ENCODE peak calls at places on chromosomes 1 and 21, in six cellular contexts. Y, Z, M, Q, O and N are unnamed samples.

GRCh38 chr1:221045842-221046831 is 166.9 kb downstream of the HLX start:
- DNase-seq in Q (peak), O (peak), Z (no peak), M (no peak), Y (no peak), N (peak)

GRCh38 chr1:30734580-30734979 is 11.2 kb upstream of the MATN1 start:
- DNase-seq in O (no peak), Y (no peak), Z (no peak), M (no peak), Q (no peak), N (no peak)

GRCh38 chr1:171252482-171252881 is 4.2 kb downstream of the FMO1 start:
- DNase-seq in Q (no peak), Y (no peak), O (no peak), Z (no peak), M (no peak), N (peak)

GRCh38 chr1:36157115-36157903 is 1.3 kb downstream of the MAP7D1 start:
- DNase-seq in Y (no peak), O (no peak), M (no peak), Q (no peak), Z (peak), N (no peak)

GRCh38 chr21:42921912-42922311 is 3.5 kb downstream of the ERVH48-1 start:
- DNase-seq in Q (no peak), M (no peak), O (no peak), Z (no peak), Y (no peak), N (no peak)

GRCh38 chr1:17239420-17239819 is 9.5 kb upstream of the PADI3 start:
- DNase-seq in Y (no peak), M (peak), O (peak), Q (peak), Z (peak), N (peak)

GRCh38 chr1:95640746-95641145 is 406.7 kb downstream of the RWDD3 start:
- DNase-seq in Z (peak), O (peak), M (no peak), Q (no peak), Y (no peak), N (no peak)

GRCh38 chr1:215083408-215083961 is 948 bp downstream of the KCNK2 start:
- DNase-seq in Z (peak), Y (no peak), O (peak), Q (peak), M (no peak), N (no peak)

GRCh38 chr1:145846191-145846590 is 761 bp downstream of the NUDT17 start:
- DNase-seq in O (peak), M (no peak), Z (peak), Q (peak), Y (no peak), N (peak)

GRCh38 chr21:38813554-38813953 is 7.8 kb downstream of the ETS2 start:
- DNase-seq in Z (no peak), Q (no peak), O (no peak), M (no peak), Y (no peak), N (no peak)

GRCh38 chr1:15736035-15736665 is at the start of gene SLC25A34:
- DNase-seq in Q (no peak), Y (peak), O (no peak), M (no peak), Z (no peak), N (no peak)

GRCh38 chr1:61157420-61157987 is 75.1 kb downstream of the NFIA start:
- DNase-seq in Q (peak), O (peak), Y (no peak), Z (peak), M (peak), N (no peak)

GRCh38 chr1:17671314-17671705 is 83.8 kb upstream of the ACTL8 start:
- DNase-seq in Q (no peak), O (no peak), M (no peak), Z (no peak), Y (no peak), N (no peak)

GRCh38 chr1:57633055-57633454 is 209.2 kb upstream of the DAB1 start:
- DNase-seq in Z (no peak), Y (no peak), M (no peak), Q (no peak), O (no peak), N (no peak)

GRCh38 chr1:41497056-41497440 is 12.6 kb upstream of the EDN2 start:
- DNase-seq in Y (no peak), Q (no peak), Z (no peak), M (no peak), O (no peak), N (no peak)

GRCh38 chr1:192852548-192852947 is 43.7 kb downstream of the RGS2 start:
- DNase-seq in Q (no peak), M (no peak), Y (no peak), O (no peak), Z (no peak), N (no peak)

GRCh38 chr1:1315435-1315901 is 7.1 kb downstream of the PUSL1 start:
- DNase-seq in O (no peak), M (no peak), Y (no peak), Q (no peak), Z (no peak), N (no peak)

DNA sequence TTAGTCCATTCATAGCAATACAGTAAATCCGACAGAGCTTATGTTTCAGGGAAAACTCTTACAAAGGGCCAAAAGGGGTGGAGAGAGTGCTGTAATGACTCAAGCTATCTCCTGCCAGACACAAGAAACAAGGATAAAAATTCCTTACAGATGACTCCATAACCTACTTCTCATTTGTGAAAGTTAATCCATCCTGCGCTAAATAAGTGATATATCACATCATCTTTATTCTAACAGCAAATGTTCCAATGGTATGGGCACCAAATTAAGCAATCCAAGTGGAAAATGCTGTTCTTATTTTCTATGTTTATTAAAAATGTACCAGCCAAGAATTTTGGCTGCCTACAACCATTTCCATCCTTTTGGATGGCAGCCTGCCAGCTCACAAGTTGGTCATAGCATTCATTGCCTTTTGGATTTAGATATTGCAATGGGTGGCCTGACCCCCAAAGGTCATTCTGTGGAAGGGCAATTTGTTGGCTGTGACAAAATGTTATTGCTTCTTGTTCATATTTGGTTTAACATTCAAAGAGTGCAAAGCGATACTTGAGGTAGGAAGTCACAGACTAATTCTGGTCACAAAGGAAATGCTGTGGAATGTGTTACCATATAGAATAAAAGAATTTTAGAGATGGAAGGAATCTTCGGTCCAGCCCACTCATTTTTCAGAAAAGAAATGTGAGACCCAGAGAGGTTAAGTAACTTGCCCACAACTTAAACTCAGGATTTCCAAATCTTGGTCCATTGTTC is 2.8 kb upstream of the ENAH start:
- DNase-seq in Z (peak), Q (peak), O (peak), M (peak), Y (no peak), N (peak)
- TF ChIP-seq CTCF in Z (no peak), Q (peak), O (no peak), M (no peak), Y (peak), N (no peak)

DNA sequence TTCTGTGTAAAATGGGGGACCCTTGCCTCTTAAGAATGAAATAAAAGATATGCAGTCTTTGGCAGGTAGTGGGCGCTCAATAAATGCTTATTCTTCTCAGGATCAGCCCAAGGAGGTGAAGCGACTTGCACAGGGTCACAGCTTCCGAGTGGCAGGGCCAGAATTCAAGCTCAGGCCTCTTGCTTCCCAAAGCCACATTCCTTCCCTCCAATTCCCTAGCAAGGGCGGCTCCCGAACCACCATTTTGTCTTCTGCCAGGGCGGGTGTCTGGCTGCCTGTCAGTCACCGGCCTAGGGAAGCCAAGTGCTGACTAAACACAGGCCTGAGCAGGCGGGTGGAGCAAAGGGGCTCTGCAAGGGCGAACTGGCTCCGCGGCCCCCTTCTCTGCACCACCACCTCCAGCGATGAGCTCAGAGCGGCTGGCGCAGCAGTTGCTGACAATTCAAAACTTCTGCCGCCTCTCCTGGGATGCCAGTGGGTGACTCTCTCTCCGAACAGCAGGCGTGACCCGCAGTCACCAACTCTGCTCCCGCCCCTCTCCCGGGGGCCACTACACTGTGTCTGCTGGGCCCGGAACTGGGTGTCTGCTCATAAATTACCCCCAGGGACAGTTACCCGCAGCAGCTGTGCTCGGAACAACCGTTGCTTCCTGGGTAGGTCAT is 10.8 kb downstream of the GPR3 start:
- DNase-seq in M (no peak), Y (no peak), Q (peak), O (peak), Z (peak), N (no peak)
- H3K4me3 ChIP-seq in M (no peak), Y (no peak), Q (peak), O (no peak), Z (no peak), N (no peak)

DNA sequence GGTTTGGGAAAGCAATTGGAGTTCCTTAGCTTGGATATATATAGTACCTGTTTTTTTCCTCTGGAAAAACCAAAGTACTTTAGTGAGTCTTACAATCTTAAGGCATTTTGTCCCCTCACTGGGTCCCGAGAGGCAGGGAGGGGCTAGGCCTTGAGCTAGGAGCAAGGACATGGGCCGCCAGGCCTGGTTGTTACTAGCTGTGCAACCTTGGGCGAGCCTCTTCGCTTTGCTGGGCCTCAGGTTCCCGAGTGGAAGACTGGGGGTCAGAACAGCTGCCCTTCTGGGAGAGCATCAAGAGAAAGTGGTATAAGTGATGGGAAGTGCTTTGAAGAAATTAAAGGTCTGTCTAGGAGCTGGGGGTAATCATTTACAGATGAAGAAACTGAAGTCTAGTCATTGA is 553.2 kb downstream of the KIF26B start:
- DNase-seq in Y (peak), Z (no peak), O (no peak), M (no peak), Q (no peak), N (no peak)
- TF ChIP-seq CTCF in Y (no peak), Z (no peak), O (no peak), M (no peak), Q (no peak), N (no peak)

GRCh38 chr1:201285846-201286245 is 2.5 kb downstream of the PKP1 start:
- DNase-seq in Y (no peak), M (no peak), Q (no peak), Z (no peak), O (no peak), N (no peak)
- H3K4me3 ChIP-seq in Y (no peak), M (no peak), Q (no peak), Z (no peak), O (no peak), N (no peak)

DNA sequence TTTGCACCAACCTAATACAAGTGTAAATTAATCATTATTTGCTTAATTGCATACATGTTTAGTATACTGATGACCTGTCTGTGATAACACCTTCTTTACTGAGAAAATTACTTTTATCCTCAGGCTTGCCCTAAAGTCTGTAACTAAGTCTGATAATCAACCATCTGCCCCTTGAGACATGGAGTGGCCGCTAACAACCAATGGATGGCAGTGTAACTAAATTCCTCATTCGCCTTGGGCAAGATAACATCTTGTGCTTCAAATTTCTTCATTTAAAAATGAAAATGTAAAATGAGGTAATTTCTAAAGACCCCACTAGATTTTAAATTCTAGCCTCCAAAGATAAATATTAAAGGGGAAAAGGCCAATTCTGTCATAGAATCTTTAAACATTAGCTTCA is 85.1 kb downstream of the ENAH start:
- DNase-seq in Z (peak), O (no peak), M (no peak), Q (no peak), Y (no peak), N (no peak)
- TF ChIP-seq CTCF in Z (peak), O (no peak), M (peak), Q (peak), Y (no peak), N (no peak)

DNA sequence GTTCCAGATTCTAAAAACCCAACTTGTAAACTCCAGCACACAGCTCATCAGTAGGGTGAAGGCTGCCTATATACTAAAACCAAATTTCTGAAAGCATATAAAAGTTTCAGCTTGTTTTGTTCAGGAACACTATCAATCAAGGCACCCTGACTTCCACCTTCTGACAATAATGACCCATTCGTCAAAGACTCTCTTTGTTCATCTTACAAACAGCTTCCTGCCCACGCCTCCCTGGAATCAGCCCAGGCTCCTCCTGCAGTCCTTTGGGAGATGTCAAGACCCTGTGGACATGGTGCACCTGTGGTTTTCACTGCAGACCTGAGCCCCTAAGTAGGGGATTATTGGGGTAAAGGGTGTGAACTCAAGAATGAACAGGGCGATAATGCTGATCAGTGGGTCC is 178.9 kb upstream of the CAMK1G start:
- DNase-seq in O (peak), Z (peak), Q (no peak), Y (no peak), M (no peak), N (no peak)
- H3K4me3 ChIP-seq in O (no peak), Z (no peak), Q (no peak), Y (no peak), M (no peak), N (no peak)

GRCh38 chr21:32412998-32413504 is 545 bp downstream of the EVA1C start:
- DNase-seq in Z (peak), Y (peak), M (no peak), Q (no peak), O (peak), N (no peak)

GRCh38 chr21:32413697-32414578 is 1.4 kb downstream of the EVA1C start:
- DNase-seq in Y (peak), Q (no peak), O (peak), M (no peak), Z (peak), N (no peak)

GRCh38 chr21:32415999-32416398 is 3.5 kb downstream of the EVA1C start:
- DNase-seq in Z (peak), M (no peak), O (no peak), Q (no peak), Y (no peak), N (no peak)

GRCh38 chr21:32415451-32415850 is 2.9 kb downstream of the EVA1C start:
- DNase-seq in Q (no peak), M (no peak), Y (no peak), Z (no peak), O (no peak), N (no peak)

DNA sequence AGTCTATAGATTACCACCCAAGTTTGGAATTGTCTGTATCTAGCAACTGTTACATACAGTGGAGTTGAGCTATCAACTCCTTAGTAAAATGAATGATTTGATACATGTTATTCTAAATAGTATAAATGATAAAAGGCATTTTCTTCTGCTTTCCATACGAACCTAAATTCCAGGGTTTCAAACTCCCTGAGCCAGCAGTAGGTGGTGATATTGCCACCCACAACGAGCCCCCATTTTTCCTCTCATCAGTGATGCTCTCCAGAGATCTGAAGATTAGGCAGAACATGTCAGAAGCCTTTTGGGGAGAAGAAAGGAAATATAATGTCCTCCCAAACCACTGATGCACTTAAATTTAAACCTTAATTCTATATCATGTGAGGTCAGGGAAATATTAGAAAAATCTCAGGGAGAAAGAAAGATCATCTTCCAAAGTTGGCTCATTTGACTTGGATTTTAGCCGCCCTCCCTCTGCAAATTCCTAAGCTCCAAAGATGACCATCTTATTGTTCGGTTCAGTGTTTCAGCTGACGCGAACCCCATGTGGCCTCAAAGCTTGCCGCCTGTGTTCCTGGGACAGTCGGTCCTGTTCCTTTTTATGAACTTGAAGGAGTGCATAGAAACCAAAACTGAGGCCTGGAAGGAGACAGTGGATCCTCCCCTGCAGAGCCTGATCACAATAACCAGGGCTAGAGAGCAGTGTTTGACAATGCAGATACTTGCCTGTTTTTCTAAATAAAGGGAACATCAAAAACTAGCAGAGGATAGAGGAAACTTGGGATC is 2.3 kb downstream of the EVA1C start:
- DNase-seq in M (no peak), Y (no peak), O (peak), Z (peak), Q (no peak), N (no peak)
- TF ChIP-seq CTCF in M (peak), Y (peak), O (peak), Z (peak), Q (peak), N (no peak)